ENCODE peak calls at places on chromosome 1, in nine cellular contexts. One of them, this sample, is unnamed.

GRCh38 chr1:16367968-16368910 is 1.2 kb downstream of the SZRD1 start:
- DNase-seq in posterior cingulate gyrus: no peak
- DNase-seq in spleen: no peak
- DNase-seq in WTC11: no peak
- DNase-seq in stimulated activated CD4-positive, alpha-beta T cell treated with anti-CD3 and anti-CD28 coated beads, Interleukin-4, amount 100 ng/mL, for 1 hour: no peak
- DNase-seq in NCI-H524: no peak
- DNase-seq in epithelial cell of esophagus: peak; percentile 16
- DNase-seq in epithelial cell of proximal tubule: no peak
- DNase-seq in NAMALWA: peak; percentile 51
- DNase-seq in this sample: no peak

GRCh38 chr1:172699111-172699510 is 40.2 kb downstream of the FASLG start:
- DNase-seq in posterior cingulate gyrus: no peak
- DNase-seq in spleen: peak; percentile 74
- DNase-seq in WTC11: no peak
- DNase-seq in stimulated activated CD4-positive, alpha-beta T cell treated with anti-CD3 and anti-CD28 coated beads, Interleukin-4, amount 100 ng/mL, for 1 hour: peak; percentile 60
- DNase-seq in NCI-H524: no peak
- DNase-seq in epithelial cell of esophagus: peak; percentile 94
- DNase-seq in epithelial cell of proximal tubule: no peak
- DNase-seq in NAMALWA: no peak
- DNase-seq in this sample: no peak

GRCh38 chr1:220497220-220497756 is 30.6 kb upstream of the MARK1 start:
- DNase-seq in posterior cingulate gyrus: no peak
- DNase-seq in spleen: no peak
- DNase-seq in WTC11: no peak
- DNase-seq in stimulated activated CD4-positive, alpha-beta T cell treated with anti-CD3 and anti-CD28 coated beads, Interleukin-4, amount 100 ng/mL, for 1 hour: no peak
- DNase-seq in NCI-H524: no peak
- DNase-seq in epithelial cell of esophagus: peak; percentile 89
- DNase-seq in epithelial cell of proximal tubule: no peak
- DNase-seq in NAMALWA: no peak
- DNase-seq in this sample: no peak

GRCh38 chr1:242811092-242811840 is 286.8 kb upstream of the PLD5 start:
- DNase-seq in posterior cingulate gyrus: no peak
- DNase-seq in spleen: no peak
- DNase-seq in WTC11: no peak
- DNase-seq in stimulated activated CD4-positive, alpha-beta T cell treated with anti-CD3 and anti-CD28 coated beads, Interleukin-4, amount 100 ng/mL, for 1 hour: no peak
- DNase-seq in NCI-H524: no peak
- DNase-seq in epithelial cell of esophagus: peak; percentile 2
- DNase-seq in epithelial cell of proximal tubule: no peak
- DNase-seq in NAMALWA: no peak
- DNase-seq in this sample: no peak

GRCh38 chr1:223706077-223706988 is 6.0 kb upstream of the CAPN2 start:
- DNase-seq in posterior cingulate gyrus: no peak
- DNase-seq in spleen: no peak
- DNase-seq in WTC11: no peak
- DNase-seq in stimulated activated CD4-positive, alpha-beta T cell treated with anti-CD3 and anti-CD28 coated beads, Interleukin-4, amount 100 ng/mL, for 1 hour: no peak
- DNase-seq in NCI-H524: no peak
- DNase-seq in epithelial cell of esophagus: peak; percentile 84
- DNase-seq in epithelial cell of proximal tubule: no peak
- DNase-seq in NAMALWA: no peak
- DNase-seq in this sample: peak; percentile 36

GRCh38 chr1:53079251-53079650 is 17.2 kb downstream of the PODN start:
- DNase-seq in posterior cingulate gyrus: no peak
- DNase-seq in spleen: peak; percentile 55
- DNase-seq in WTC11: no peak
- DNase-seq in stimulated activated CD4-positive, alpha-beta T cell treated with anti-CD3 and anti-CD28 coated beads, Interleukin-4, amount 100 ng/mL, for 1 hour: no peak
- DNase-seq in NCI-H524: no peak
- DNase-seq in epithelial cell of esophagus: no peak
- DNase-seq in epithelial cell of proximal tubule: no peak
- DNase-seq in NAMALWA: no peak
- DNase-seq in this sample: no peak

GRCh38 chr1:156499194-156499702 is 1.3 kb downstream of the MEF2D start:
- DNase-seq in posterior cingulate gyrus: no peak
- DNase-seq in spleen: no peak
- DNase-seq in WTC11: no peak
- DNase-seq in stimulated activated CD4-positive, alpha-beta T cell treated with anti-CD3 and anti-CD28 coated beads, Interleukin-4, amount 100 ng/mL, for 1 hour: no peak
- DNase-seq in NCI-H524: no peak
- DNase-seq in epithelial cell of esophagus: peak; percentile 31
- DNase-seq in epithelial cell of proximal tubule: no peak
- DNase-seq in NAMALWA: peak; percentile 39
- DNase-seq in this sample: no peak

GRCh38 chr1:92482665-92483441 is 3.9 kb downstream of the GFI1 start:
- DNase-seq in posterior cingulate gyrus: no peak
- DNase-seq in spleen: peak; percentile 86
- DNase-seq in WTC11: peak; percentile 44
- DNase-seq in stimulated activated CD4-positive, alpha-beta T cell treated with anti-CD3 and anti-CD28 coated beads, Interleukin-4, amount 100 ng/mL, for 1 hour: peak; percentile 43
- DNase-seq in NCI-H524: no peak
- DNase-seq in epithelial cell of esophagus: no peak
- DNase-seq in epithelial cell of proximal tubule: no peak
- DNase-seq in NAMALWA: peak; percentile 19
- DNase-seq in this sample: no peak

GRCh38 chr1:196466656-196467055 is 141.6 kb downstream of the KCNT2 start:
- DNase-seq in posterior cingulate gyrus: no peak
- DNase-seq in spleen: no peak
- DNase-seq in WTC11: no peak
- DNase-seq in stimulated activated CD4-positive, alpha-beta T cell treated with anti-CD3 and anti-CD28 coated beads, Interleukin-4, amount 100 ng/mL, for 1 hour: no peak
- DNase-seq in NCI-H524: no peak
- DNase-seq in epithelial cell of esophagus: peak; percentile 87
- DNase-seq in epithelial cell of proximal tubule: peak; percentile 72
- DNase-seq in NAMALWA: no peak
- DNase-seq in this sample: no peak

GRCh38 chr1:20850021-20850420 is 62.9 kb upstream of the HP1BP3 start:
- DNase-seq in posterior cingulate gyrus: no peak
- DNase-seq in spleen: no peak
- DNase-seq in WTC11: no peak
- DNase-seq in stimulated activated CD4-positive, alpha-beta T cell treated with anti-CD3 and anti-CD28 coated beads, Interleukin-4, amount 100 ng/mL, for 1 hour: no peak
- DNase-seq in NCI-H524: no peak
- DNase-seq in epithelial cell of esophagus: no peak
- DNase-seq in epithelial cell of proximal tubule: no peak
- DNase-seq in NAMALWA: no peak
- DNase-seq in this sample: no peak

GRCh38 chr1:183995322-183996035 is 42.0 kb downstream of the COLGALT2 start:
- DNase-seq in posterior cingulate gyrus: no peak
- DNase-seq in spleen: no peak
- DNase-seq in WTC11: peak; percentile 39
- DNase-seq in stimulated activated CD4-positive, alpha-beta T cell treated with anti-CD3 and anti-CD28 coated beads, Interleukin-4, amount 100 ng/mL, for 1 hour: no peak
- DNase-seq in NCI-H524: no peak
- DNase-seq in epithelial cell of esophagus: peak; percentile 17
- DNase-seq in epithelial cell of proximal tubule: no peak
- DNase-seq in NAMALWA: no peak
- DNase-seq in this sample: no peak

GRCh38 chr1:232271991-232272589 is 357.8 kb downstream of the SIPA1L2 start:
- DNase-seq in posterior cingulate gyrus: no peak
- DNase-seq in spleen: no peak
- DNase-seq in WTC11: no peak
- DNase-seq in stimulated activated CD4-positive, alpha-beta T cell treated with anti-CD3 and anti-CD28 coated beads, Interleukin-4, amount 100 ng/mL, for 1 hour: no peak
- DNase-seq in NCI-H524: no peak
- DNase-seq in epithelial cell of esophagus: no peak
- DNase-seq in epithelial cell of proximal tubule: no peak
- DNase-seq in NAMALWA: no peak
- DNase-seq in this sample: no peak

GRCh38 chr1:160629286-160630210 is 17.3 kb downstream of the SLAMF1 start:
- DNase-seq in posterior cingulate gyrus: peak; percentile 15
- DNase-seq in spleen: peak; percentile 83
- DNase-seq in WTC11: no peak
- DNase-seq in stimulated activated CD4-positive, alpha-beta T cell treated with anti-CD3 and anti-CD28 coated beads, Interleukin-4, amount 100 ng/mL, for 1 hour: peak; percentile 59
- DNase-seq in NCI-H524: no peak
- DNase-seq in epithelial cell of esophagus: no peak
- DNase-seq in epithelial cell of proximal tubule: no peak
- DNase-seq in NAMALWA: no peak
- DNase-seq in this sample: no peak

GRCh38 chr1:184890539-184890973 is 83.8 kb downstream of the NIBAN1 start:
- DNase-seq in posterior cingulate gyrus: no peak
- DNase-seq in spleen: no peak
- DNase-seq in WTC11: no peak
- DNase-seq in stimulated activated CD4-positive, alpha-beta T cell treated with anti-CD3 and anti-CD28 coated beads, Interleukin-4, amount 100 ng/mL, for 1 hour: no peak
- DNase-seq in NCI-H524: no peak
- DNase-seq in epithelial cell of esophagus: peak; percentile 9
- DNase-seq in epithelial cell of proximal tubule: no peak
- DNase-seq in NAMALWA: no peak
- DNase-seq in this sample: no peak

GRCh38 chr1:64127297-64127696 is 76.1 kb upstream of the UBE2U start:
- DNase-seq in posterior cingulate gyrus: no peak
- DNase-seq in spleen: no peak
- DNase-seq in WTC11: no peak
- DNase-seq in stimulated activated CD4-positive, alpha-beta T cell treated with anti-CD3 and anti-CD28 coated beads, Interleukin-4, amount 100 ng/mL, for 1 hour: no peak
- DNase-seq in NCI-H524: no peak
- DNase-seq in epithelial cell of esophagus: no peak
- DNase-seq in epithelial cell of proximal tubule: no peak
- DNase-seq in NAMALWA: no peak
- DNase-seq in this sample: no peak

GRCh38 chr1:229248821-229249817 is 21.8 kb upstream of the RAB4A start:
- DNase-seq in posterior cingulate gyrus: no peak
- DNase-seq in spleen: no peak
- DNase-seq in WTC11: no peak
- DNase-seq in stimulated activated CD4-positive, alpha-beta T cell treated with anti-CD3 and anti-CD28 coated beads, Interleukin-4, amount 100 ng/mL, for 1 hour: no peak
- DNase-seq in NCI-H524: no peak
- DNase-seq in epithelial cell of esophagus: no peak
- DNase-seq in epithelial cell of proximal tubule: no peak
- DNase-seq in NAMALWA: no peak
- DNase-seq in this sample: no peak

GRCh38 chr1:67735806-67736627 is 51.0 kb downstream of the GADD45A start:
- DNase-seq in posterior cingulate gyrus: peak; percentile 59
- DNase-seq in spleen: peak; percentile 88
- DNase-seq in WTC11: no peak
- DNase-seq in stimulated activated CD4-positive, alpha-beta T cell treated with anti-CD3 and anti-CD28 coated beads, Interleukin-4, amount 100 ng/mL, for 1 hour: peak; percentile 16
- DNase-seq in NCI-H524: no peak
- DNase-seq in epithelial cell of esophagus: peak; percentile 90
- DNase-seq in epithelial cell of proximal tubule: peak; percentile 91
- DNase-seq in NAMALWA: peak; percentile 96
- DNase-seq in this sample: peak; percentile 37